ENCODE peak calls at places on chromosome 4, in four cellular contexts. One of them, this sample, is unnamed.

GRCh38 chr4:189124149-189124758 is 816.4 kb upstream of the FRG1 start:
- DNase-seq in HCT116: peak; percentile 22
- DNase-seq in H1: no peak
- DNase-seq in K562: no peak
- DNase-seq in this sample: peak; percentile 40

GRCh38 chr4:185020293-185020808 is 2.1 kb downstream of the HELT start:
- DNase-seq in HCT116: no peak
- DNase-seq in H1: peak; percentile 83
- DNase-seq in K562: no peak
- DNase-seq in this sample: peak; percentile 48

GRCh38 chr4:156347412-156348075 is 393.9 kb upstream of the CTSO start:
- DNase-seq in HCT116: peak; percentile 81
- DNase-seq in H1: no peak
- DNase-seq in K562: no peak
- DNase-seq in this sample: no peak

GRCh38 chr4:125434136-125434535 is 119.4 kb downstream of the FAT4 start:
- DNase-seq in HCT116: no peak
- DNase-seq in H1: no peak
- DNase-seq in K562: no peak
- DNase-seq in this sample: no peak

GRCh38 chr4:9976781-9977180 is 44.5 kb downstream of the SLC2A9 start:
- DNase-seq in HCT116: no peak
- DNase-seq in H1: no peak
- DNase-seq in K562: no peak
- DNase-seq in this sample: no peak

GRCh38 chr4:124710253-124710849 is 2.2 kb downstream of the ANKRD50 start:
- DNase-seq in HCT116: no peak
- DNase-seq in H1: no peak
- DNase-seq in K562: no peak
- DNase-seq in this sample: no peak

GRCh38 chr4:41619161-41619560 is 81.2 kb downstream of the LIMCH1 start:
- DNase-seq in HCT116: no peak
- DNase-seq in H1: peak; percentile 59
- DNase-seq in K562: no peak
- DNase-seq in this sample: no peak

GRCh38 chr4:121656269-121656641 is 40.5 kb downstream of the ANXA5 start:
- DNase-seq in HCT116: peak; percentile 65
- DNase-seq in H1: no peak
- DNase-seq in K562: peak; percentile 47
- DNase-seq in this sample: peak; percentile 33

GRCh38 chr4:152342293-152342692 is 193.6 kb downstream of the FBXW7 start:
- DNase-seq in HCT116: no peak
- DNase-seq in H1: no peak
- DNase-seq in K562: no peak
- DNase-seq in this sample: no peak

GRCh38 chr4:141246243-141246642 is 25.5 kb downstream of the ZNF330 start:
- DNase-seq in HCT116: no peak
- DNase-seq in H1: no peak
- DNase-seq in K562: no peak
- DNase-seq in this sample: no peak

GRCh38 chr4:5084911-5085475 is 33.7 kb downstream of the STK32B start:
- DNase-seq in HCT116: no peak
- DNase-seq in H1: no peak
- DNase-seq in K562: no peak
- DNase-seq in this sample: no peak

GRCh38 chr4:176195184-176195978 is at the start of gene SPATA4:
- DNase-seq in HCT116: peak; percentile 73
- DNase-seq in H1: peak; percentile 92
- DNase-seq in K562: peak; percentile 93
- DNase-seq in this sample: peak; percentile 93

GRCh38 chr4:184593461-184593860 is 55.8 kb downstream of the CASP3 start:
- DNase-seq in HCT116: no peak
- DNase-seq in H1: no peak
- DNase-seq in K562: no peak
- DNase-seq in this sample: no peak

GRCh38 chr4:1211951-1212545 is 36.9 kb downstream of the CTBP1 start:
- DNase-seq in HCT116: no peak
- DNase-seq in H1: no peak
- DNase-seq in K562: no peak
- DNase-seq in this sample: no peak

DNA sequence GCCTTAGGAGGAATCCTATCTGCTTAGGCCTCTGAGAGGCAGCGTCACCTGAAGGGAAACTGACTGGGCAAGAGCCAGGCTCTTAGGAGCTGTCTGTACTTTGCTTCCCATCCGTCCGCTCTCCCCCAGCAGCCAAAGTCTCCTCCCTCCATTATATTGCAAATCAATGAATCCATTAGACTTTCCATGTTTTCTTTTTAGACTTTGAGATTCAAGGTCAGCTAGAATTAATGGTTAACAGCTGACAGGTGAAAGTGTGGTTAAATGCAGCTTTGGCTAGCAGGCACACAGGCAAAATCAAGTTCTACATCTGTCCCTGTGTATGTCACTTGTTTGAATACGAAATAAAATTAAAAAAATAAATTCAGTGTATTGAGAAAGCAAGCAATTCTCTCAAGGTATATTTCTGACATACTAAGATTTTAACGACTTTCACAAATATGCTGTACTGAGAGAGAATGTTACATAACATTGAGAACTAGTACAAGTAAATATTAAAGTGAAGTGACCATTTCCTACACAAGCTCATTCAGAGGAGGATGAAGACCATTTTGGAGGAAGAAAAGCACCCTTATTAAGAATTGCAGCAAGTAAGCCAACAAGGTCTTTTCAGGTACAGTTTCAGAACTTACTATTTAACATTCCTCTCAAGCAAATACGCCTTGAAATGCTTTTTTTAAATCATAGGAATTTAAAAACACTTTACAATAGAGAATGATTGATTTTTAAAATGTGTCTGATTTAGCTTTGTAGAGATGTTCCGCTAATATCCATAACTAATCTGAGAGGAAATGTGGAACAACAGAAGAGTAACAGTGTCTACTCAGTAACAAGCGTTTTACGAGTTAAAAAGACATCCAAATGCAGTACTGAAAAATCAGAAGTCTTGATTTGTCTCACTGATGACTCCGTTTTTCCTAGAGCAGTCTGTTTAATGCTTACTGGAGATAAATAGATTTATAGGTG is at the start of gene F11:
- DNase-seq in HCT116: no peak
- DNase-seq in H1: no peak
- DNase-seq in K562: no peak
- DNase-seq in this sample: no peak
- TF ChIP-seq JUND in HCT116: no peak
- TF ChIP-seq JUND in H1: no peak
- TF ChIP-seq JUND in K562: no peak
- TF ChIP-seq JUND in this sample: no peak

GRCh38 chr4:167867191-167867590 is 225.1 kb upstream of the ANXA10 start:
- DNase-seq in HCT116: no peak
- DNase-seq in H1: no peak
- DNase-seq in K562: no peak
- DNase-seq in this sample: no peak
- H3K9ac ChIP-seq in HCT116: no peak overlapping the region
- H3K9ac ChIP-seq in H1: no peak overlapping the region
- H3K9ac ChIP-seq in K562: no peak overlapping the region
- H3K9ac ChIP-seq in this sample: no peak overlapping the region

DNA sequence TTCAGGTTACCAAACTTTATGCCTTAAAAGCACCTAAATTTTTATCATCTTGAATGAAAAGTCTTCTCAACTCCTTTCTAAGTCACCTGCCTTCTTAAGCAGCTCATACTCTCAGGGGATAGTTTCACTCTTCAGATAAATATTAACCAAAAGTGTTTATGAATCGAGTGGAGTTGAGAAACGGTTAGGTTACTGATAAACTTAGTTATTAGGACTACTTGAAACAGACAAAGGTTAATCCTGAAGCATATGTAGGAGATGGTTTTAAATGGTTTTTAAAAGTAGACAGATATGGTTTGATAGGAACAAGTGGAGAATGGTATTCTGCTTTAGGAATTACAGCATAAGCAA is 32.8 kb downstream of the CLDN22 start:
- DNase-seq in HCT116: no peak
- DNase-seq in H1: no peak
- DNase-seq in K562: no peak
- DNase-seq in this sample: no peak
- H3K79me2 ChIP-seq in HCT116: no peaks in the 10 kb centered on the region
- H3K79me2 ChIP-seq in H1: no peaks in the 10 kb centered on the region
- H3K79me2 ChIP-seq in K562: no peaks in the 10 kb centered on the region
- H3K79me2 ChIP-seq in this sample: no peaks in the 10 kb centered on the region

DNA sequence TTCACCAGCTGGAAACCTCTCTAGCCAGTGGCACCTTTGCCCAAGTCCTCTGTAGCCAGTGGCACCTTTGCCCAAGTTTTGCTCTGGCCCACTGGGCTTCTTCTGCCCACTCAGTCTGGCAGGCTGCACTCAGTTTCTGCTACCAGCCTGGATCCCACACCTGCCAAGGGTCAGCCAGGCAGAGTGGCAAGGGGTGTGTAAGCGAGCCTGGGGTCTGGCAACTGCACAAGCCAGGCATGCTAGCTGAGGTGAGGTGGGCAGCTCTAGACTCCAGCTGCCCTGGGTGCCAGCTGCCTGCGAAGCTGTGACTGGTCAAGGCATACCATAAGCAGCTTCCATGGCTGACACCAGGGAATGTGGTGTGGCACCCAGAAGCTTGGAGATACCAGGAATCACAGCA is 233.1 kb upstream of the DKK2 start:
- DNase-seq in HCT116: no peak
- DNase-seq in H1: no peak
- DNase-seq in K562: no peak
- DNase-seq in this sample: no peak
- TF ChIP-seq JUND in HCT116: no peak
- TF ChIP-seq JUND in H1: no peak
- TF ChIP-seq JUND in K562: no peak
- TF ChIP-seq JUND in this sample: no peak

GRCh38 chr4:130563891-130564418 is 1468.0 kb downstream of the C4orf33 start:
- DNase-seq in HCT116: no peak
- DNase-seq in H1: no peak
- DNase-seq in K562: no peak
- DNase-seq in this sample: no peak
- H3K9ac ChIP-seq in HCT116: no peak overlapping the region
- H3K9ac ChIP-seq in H1: no peak overlapping the region
- H3K9ac ChIP-seq in K562: no peak overlapping the region
- H3K9ac ChIP-seq in this sample: no peak overlapping the region